ENCODE peak calls at places on chromosomes 11 and 22, in eight cellular contexts. D is SK-N-SH; K is esophagus squamous epithelium; W is CD4-positive, alpha-beta T cell; U is colonic mucosa; Y is kidney epithelial cell; Q is RWPE1; I is progenitor cell of endocrine pancreas. V is an unnamed sample.
A peak's percentile ranks its signal among the peaks of the same experiment; 100 is the strongest.

GRCh38 chr11:78228467-78228866 is 39.7 kb downstream of the USP35 start:
- DNase-seq in D (peak; percentile 72), K (no peak), W (no peak), U (peak; percentile 44), Y (no peak), Q (peak; percentile 64), I (no peak), V (peak; percentile 63)

GRCh38 chr11:127474735-127475134 is 474.2 kb upstream of the KIRREL3 start:
- DNase-seq in D (no peak), K (no peak), W (no peak), U (no peak), Y (no peak), Q (no peak), I (no peak), V (no peak)

GRCh38 chr11:62217191-62217748 is 8.8 kb downstream of the SCGB2A1 start:
- DNase-seq in D (no peak), K (no peak), W (no peak), U (no peak), Y (no peak), Q (peak; percentile 37), I (no peak), V (peak; percentile 39)

GRCh38 chr11:57566035-57566504 is 1.4 kb downstream of the UBE2L6 start:
- DNase-seq in D (no peak), K (no peak), W (no peak), U (peak; percentile 49), Y (no peak), Q (peak; percentile 33), I (no peak), V (peak; percentile 44)

GRCh38 chr11:92384316-92384715 is 159.7 kb downstream of the FAT3 start:
- DNase-seq in D (peak; percentile 18), K (no peak), W (no peak), U (no peak), Y (peak; percentile 23), Q (no peak), I (no peak), V (peak; percentile 9)

GRCh38 chr11:926341-926916 is 759 bp downstream of the AP2A2 start:
- DNase-seq in D (peak; percentile 89), K (no peak), W (no peak), U (peak; percentile 53), Y (no peak), Q (peak; percentile 82), I (no peak), V (peak; percentile 52)

GRCh38 chr22:31090217-31091085 is 9.3 kb downstream of the SMTN start:
- DNase-seq in D (peak; percentile 24), K (no peak), W (no peak), U (no peak), Y (no peak), Q (no peak), I (no peak), V (no peak)

GRCh38 chr22:38843716-38844660 is at the start of gene NPTXR:
- DNase-seq in D (peak; percentile 90), K (no peak), W (peak; percentile 46), U (no peak), Y (no peak), Q (peak; percentile 34), I (peak; percentile 40), V (no peak)

GRCh38 chr11:62933285-62933684 is 12.1 kb upstream of the CHRM1 start:
- DNase-seq in D (no peak), K (no peak), W (no peak), U (peak; percentile 46), Y (no peak), Q (no peak), I (no peak), V (no peak)

GRCh38 chr22:19052941-19053551 is 69.2 kb downstream of the DGCR2 start:
- DNase-seq in D (no peak), K (no peak), W (no peak), U (no peak), Y (no peak), Q (no peak), I (no peak), V (no peak)
- TF ChIP-seq CTCF in D (no peak), K (no peak), W (no peak), U (no peak), Y (no peak), Q (no peak), I (no peak), V (no peak)

GRCh38 chr22:36332623-36333331 is 55.0 kb downstream of the MYH9 start:
- DNase-seq in D (no peak), K (no peak), W (peak; percentile 47), U (peak; percentile 77), Y (no peak), Q (peak; percentile 82), I (no peak), V (peak; percentile 92)
- TF ChIP-seq CTCF in D (no peak), K (no peak), W (no peak), U (no peak), Y (no peak), Q (no peak), I (no peak), V (no peak)

GRCh38 chr11:18191376-18191775 is 18.7 kb downstream of the MRGPRX4 start:
- DNase-seq in D (no peak), K (no peak), W (no peak), U (no peak), Y (no peak), Q (no peak), I (no peak), V (no peak)

GRCh38 chr11:18196532-18196931 is 23.9 kb downstream of the MRGPRX4 start:
- DNase-seq in D (no peak), K (no peak), W (no peak), U (no peak), Y (no peak), Q (no peak), I (no peak), V (no peak)

GRCh38 chr11:18188796-18189195 is 16.2 kb downstream of the MRGPRX4 start:
- DNase-seq in D (no peak), K (no peak), W (no peak), U (no peak), Y (no peak), Q (no peak), I (no peak), V (no peak)

DNA sequence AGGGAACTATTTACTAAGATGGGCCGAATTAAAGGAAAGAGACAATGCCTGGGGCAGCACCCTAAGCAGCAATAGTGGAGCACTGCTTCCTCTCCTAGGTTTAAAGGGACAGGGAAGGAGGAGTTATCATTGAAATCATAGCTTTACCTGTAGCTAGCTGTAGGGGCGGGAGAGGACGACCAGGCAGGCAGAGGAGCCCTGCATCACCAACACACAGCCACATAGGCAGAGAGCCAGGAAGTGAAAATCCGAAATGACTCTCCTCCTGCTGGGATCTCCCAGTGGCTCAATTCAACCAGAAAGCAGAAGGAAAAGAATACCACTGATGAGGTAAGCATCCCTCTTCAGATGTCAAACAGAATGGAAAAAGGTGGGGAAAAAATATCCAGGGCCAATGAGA is 20.4 kb downstream of the MRGPRX4 start:
- DNase-seq in D (no peak), K (no peak), W (no peak), U (no peak), Y (no peak), Q (peak; percentile 18), I (no peak), V (no peak)
- TF ChIP-seq CTCF in D (no peak), K (no peak), W (no peak), U (no peak), Y (no peak), Q (no peak), I (no peak), V (no peak)

DNA sequence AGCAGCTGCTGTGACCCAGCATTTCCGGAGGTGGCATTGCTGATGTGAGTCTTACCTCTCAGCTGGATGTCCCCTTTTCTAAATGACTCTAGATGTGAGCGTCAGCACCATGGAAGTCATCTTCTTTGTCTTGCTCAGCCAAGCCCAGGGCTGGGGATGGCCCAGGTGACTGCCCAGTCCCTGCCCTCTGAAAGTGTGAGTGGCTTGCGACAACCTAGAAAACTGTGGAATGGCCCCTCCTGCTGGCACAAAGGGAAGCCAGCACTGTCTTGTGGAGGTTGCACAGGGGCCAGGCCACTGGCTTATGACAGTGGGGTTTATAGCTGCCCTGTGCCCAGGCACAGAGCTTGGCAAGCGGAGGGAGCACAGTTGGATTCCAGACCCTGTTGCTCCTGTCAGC is 6.2 kb downstream of the TUB start:
- DNase-seq in D (no peak), K (no peak), W (no peak), U (no peak), Y (no peak), Q (no peak), I (no peak), V (no peak)
- TF ChIP-seq CTCF in D (peak; percentile 38), K (no peak), W (no peak), U (no peak), Y (peak; percentile 24), Q (no peak), I (peak; percentile 21), V (no peak)

V was measured in MCF 10A.